ENCODE peak calls at places on chromosomes 4 and X, in six cellular contexts. One of them, this sample, is unnamed.

GRCh38 chrX:123629502-123629901 is 103.3 kb downstream of the THOC2 start:
- DNase-seq in tibial artery: no peak
- DNase-seq in fibroblast of lung: peak; percentile 1
- DNase-seq in SK-N-SH: no peak
- DNase-seq in ovary: no peak
- DNase-seq in upper lobe of right lung: no peak
- DNase-seq in this sample: no peak

GRCh38 chr4:48445704-48446103 is 37.4 kb upstream of the SLC10A4 start:
- DNase-seq in tibial artery: no peak
- DNase-seq in SK-N-SH: no peak
- DNase-seq in ovary: no peak
- DNase-seq in fibroblast of lung: peak; percentile 39
- DNase-seq in upper lobe of right lung: no peak
- DNase-seq in this sample: no peak

GRCh38 chr4:148152868-148153630 is 289.2 kb downstream of the NR3C2 start:
- DNase-seq in upper lobe of right lung: no peak
- DNase-seq in SK-N-SH: no peak
- DNase-seq in ovary: no peak
- DNase-seq in tibial artery: no peak
- DNase-seq in fibroblast of lung: no peak
- DNase-seq in this sample: no peak

GRCh38 chrX:155893513-155893912 is 12.4 kb downstream of the VAMP7 start:
- DNase-seq in upper lobe of right lung: no peak
- DNase-seq in SK-N-SH: no peak
- DNase-seq in tibial artery: no peak
- DNase-seq in ovary: no peak
- DNase-seq in fibroblast of lung: no peak
- DNase-seq in this sample: no peak

GRCh38 chr4:163702736-163703135 is 208.2 kb downstream of the TMA16 start:
- DNase-seq in fibroblast of lung: peak; percentile 83
- DNase-seq in SK-N-SH: no peak
- DNase-seq in upper lobe of right lung: no peak
- DNase-seq in ovary: no peak
- DNase-seq in tibial artery: no peak
- DNase-seq in this sample: no peak

GRCh38 chr4:40722576-40723161 is 27.1 kb upstream of the NSUN7 start:
- DNase-seq in fibroblast of lung: no peak
- DNase-seq in SK-N-SH: no peak
- DNase-seq in tibial artery: no peak
- DNase-seq in upper lobe of right lung: no peak
- DNase-seq in ovary: no peak
- DNase-seq in this sample: no peak

GRCh38 chr4:40594261-40595178 is 35.1 kb downstream of the RBM47 start:
- DNase-seq in upper lobe of right lung: no peak
- DNase-seq in fibroblast of lung: peak; percentile 53
- DNase-seq in ovary: no peak
- DNase-seq in tibial artery: no peak
- DNase-seq in SK-N-SH: no peak
- DNase-seq in this sample: no peak

GRCh38 chrX:39577976-39578962 is 519.5 kb downstream of the BCOR start:
- DNase-seq in tibial artery: peak; percentile 20
- DNase-seq in fibroblast of lung: peak; percentile 36
- DNase-seq in SK-N-SH: no peak
- DNase-seq in ovary: peak; percentile 40
- DNase-seq in upper lobe of right lung: no peak
- DNase-seq in this sample: no peak

GRCh38 chr4:88017516-88018302 is 10.3 kb downstream of the PKD2 start:
- DNase-seq in SK-N-SH: no peak
- DNase-seq in fibroblast of lung: peak; percentile 98
- DNase-seq in upper lobe of right lung: no peak
- DNase-seq in tibial artery: no peak
- DNase-seq in ovary: no peak
- DNase-seq in this sample: no peak

GRCh38 chr4:171846232-171846631 is 33.0 kb downstream of the GALNTL6 start:
- DNase-seq in ovary: no peak
- DNase-seq in fibroblast of lung: peak; percentile 0
- DNase-seq in upper lobe of right lung: no peak
- DNase-seq in SK-N-SH: peak; percentile 37
- DNase-seq in tibial artery: no peak
- DNase-seq in this sample: peak; percentile 84

GRCh38 chr4:113232194-113232593 is 182.7 kb downstream of the ANK2 start:
- DNase-seq in SK-N-SH: no peak
- DNase-seq in upper lobe of right lung: no peak
- DNase-seq in ovary: no peak
- DNase-seq in fibroblast of lung: no peak
- DNase-seq in tibial artery: no peak
- DNase-seq in this sample: no peak

GRCh38 chrX:130419263-130419662 is 17.5 kb downstream of the RBMX2 start:
- DNase-seq in ovary: no peak
- DNase-seq in fibroblast of lung: no peak
- DNase-seq in tibial artery: no peak
- DNase-seq in SK-N-SH: no peak
- DNase-seq in upper lobe of right lung: no peak
- DNase-seq in this sample: no peak

GRCh38 chr4:63618883-63619573 is 790.2 kb downstream of the TECRL start:
- DNase-seq in SK-N-SH: no peak
- DNase-seq in upper lobe of right lung: no peak
- DNase-seq in tibial artery: no peak
- DNase-seq in fibroblast of lung: no peak
- DNase-seq in ovary: no peak
- DNase-seq in this sample: no peak

GRCh38 chr4:101020956-101021355 is 326.4 kb downstream of the PPP3CA start:
- DNase-seq in fibroblast of lung: peak; percentile 35
- DNase-seq in upper lobe of right lung: no peak
- DNase-seq in SK-N-SH: no peak
- DNase-seq in ovary: no peak
- DNase-seq in tibial artery: no peak
- DNase-seq in this sample: no peak

GRCh38 chr4:27787195-27787594 is 926.6 kb downstream of the STIM2 start:
- DNase-seq in ovary: no peak
- DNase-seq in fibroblast of lung: no peak
- DNase-seq in SK-N-SH: no peak
- DNase-seq in tibial artery: no peak
- DNase-seq in upper lobe of right lung: no peak
- DNase-seq in this sample: no peak

GRCh38 chr4:123649644-123650356 is 253.2 kb downstream of the SPRY1 start:
- DNase-seq in tibial artery: no peak
- DNase-seq in SK-N-SH: no peak
- DNase-seq in fibroblast of lung: peak; percentile 75
- DNase-seq in upper lobe of right lung: no peak
- DNase-seq in ovary: no peak
- DNase-seq in this sample: no peak

GRCh38 chrX:49230500-49231232 is 2.5 kb downstream of the CACNA1F start:
- DNase-seq in ovary: no peak
- DNase-seq in tibial artery: peak; percentile 54
- DNase-seq in SK-N-SH: no peak
- DNase-seq in upper lobe of right lung: peak; percentile 94
- DNase-seq in fibroblast of lung: no peak
- DNase-seq in this sample: no peak

GRCh38 chr4:168241953-168242352 is 76.6 kb downstream of the DDX60 start:
- DNase-seq in ovary: no peak
- DNase-seq in fibroblast of lung: no peak
- DNase-seq in upper lobe of right lung: no peak
- DNase-seq in tibial artery: no peak
- DNase-seq in SK-N-SH: no peak
- DNase-seq in this sample: no peak

GRCh38 chr4:114272226-114272625 is 292.8 kb upstream of the ARSJ start:
- DNase-seq in SK-N-SH: no peak
- DNase-seq in tibial artery: no peak
- DNase-seq in ovary: no peak
- DNase-seq in upper lobe of right lung: no peak
- DNase-seq in fibroblast of lung: peak; percentile 98
- DNase-seq in this sample: no peak

GRCh38 chrX:119429471-119429870 is 30.3 kb downstream of the SLC25A43 start:
- DNase-seq in upper lobe of right lung: no peak
- DNase-seq in ovary: no peak
- DNase-seq in fibroblast of lung: no peak
- DNase-seq in tibial artery: no peak
- DNase-seq in SK-N-SH: no peak
- DNase-seq in this sample: no peak

GRCh38 chr4:3010577-3010976 is 47.2 kb downstream of the GRK4 start:
- DNase-seq in fibroblast of lung: no peak
- DNase-seq in upper lobe of right lung: no peak
- DNase-seq in SK-N-SH: no peak
- DNase-seq in ovary: no peak
- DNase-seq in tibial artery: no peak
- DNase-seq in this sample: no peak

GRCh38 chr4:107719211-107719926 is 665 bp downstream of the PAPSS1 start:
- DNase-seq in SK-N-SH: no peak
- DNase-seq in ovary: no peak
- DNase-seq in tibial artery: no peak
- DNase-seq in fibroblast of lung: peak; percentile 19
- DNase-seq in upper lobe of right lung: no peak
- DNase-seq in this sample: no peak

GRCh38 chr4:7207791-7208231 is 15.5 kb downstream of the SORCS2 start:
- DNase-seq in SK-N-SH: no peak
- DNase-seq in upper lobe of right lung: no peak
- DNase-seq in fibroblast of lung: no peak
- DNase-seq in tibial artery: no peak
- DNase-seq in ovary: peak; percentile 56
- DNase-seq in this sample: no peak
- H3K4me1 ChIP-seq in SK-N-SH: peaks cover 31% of the 10 kb centered on the region
- H3K4me1 ChIP-seq in upper lobe of right lung: peaks cover 18% of the 10 kb centered on the region
- H3K4me1 ChIP-seq in fibroblast of lung: peaks cover 15% of the 10 kb centered on the region
- H3K4me1 ChIP-seq in tibial artery: no peaks in the 10 kb centered on the region
- H3K4me1 ChIP-seq in ovary: peaks cover 14% of the 10 kb centered on the region
- H3K4me1 ChIP-seq in this sample: peaks cover 19% of the 10 kb centered on the region

GRCh38 chr4:109496875-109497274 is 63.2 kb upstream of the MCUB start:
- DNase-seq in tibial artery: no peak
- DNase-seq in upper lobe of right lung: no peak
- DNase-seq in fibroblast of lung: no peak
- DNase-seq in SK-N-SH: no peak
- DNase-seq in ovary: no peak
- DNase-seq in this sample: no peak

GRCh38 chr4:109497511-109497910 is 62.5 kb upstream of the MCUB start:
- DNase-seq in upper lobe of right lung: no peak
- DNase-seq in ovary: no peak
- DNase-seq in SK-N-SH: no peak
- DNase-seq in fibroblast of lung: no peak
- DNase-seq in tibial artery: no peak
- DNase-seq in this sample: no peak

GRCh38 chr4:109495514-109495913 is 61.9 kb downstream of the SEC24B start:
- DNase-seq in ovary: no peak
- DNase-seq in tibial artery: no peak
- DNase-seq in SK-N-SH: no peak
- DNase-seq in upper lobe of right lung: no peak
- DNase-seq in fibroblast of lung: no peak
- DNase-seq in this sample: peak; percentile 6

GRCh38 chr4:109499513-109499912 is 60.5 kb upstream of the MCUB start:
- DNase-seq in fibroblast of lung: no peak
- DNase-seq in tibial artery: no peak
- DNase-seq in SK-N-SH: no peak
- DNase-seq in upper lobe of right lung: no peak
- DNase-seq in ovary: no peak
- DNase-seq in this sample: no peak

DNA sequence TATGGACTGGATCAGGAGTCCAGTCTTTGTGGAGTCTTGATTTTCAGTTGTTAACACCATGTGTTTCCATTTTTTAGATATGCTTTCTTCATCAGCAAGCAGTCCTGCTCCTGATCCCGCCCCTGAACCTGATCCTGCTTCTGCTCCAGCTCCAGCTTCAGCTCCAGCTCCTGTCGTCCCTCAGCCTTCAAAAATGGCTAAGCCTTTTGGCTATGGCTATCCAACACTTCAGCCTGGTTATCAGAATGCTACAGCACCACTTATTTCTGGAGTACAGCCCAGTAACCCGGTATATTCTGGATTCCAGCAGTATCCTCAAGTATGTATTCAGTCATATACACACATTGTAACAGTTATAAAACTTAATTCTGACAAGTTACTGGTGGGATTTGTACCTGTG is 60.9 kb downstream of the SEC24B start:
- DNase-seq in SK-N-SH: no peak
- DNase-seq in fibroblast of lung: no peak
- DNase-seq in upper lobe of right lung: no peak
- DNase-seq in ovary: no peak
- DNase-seq in tibial artery: no peak
- DNase-seq in this sample: no peak
- H3K4me1 ChIP-seq in SK-N-SH: no peaks in the 10 kb centered on the region
- H3K4me1 ChIP-seq in fibroblast of lung: no peaks in the 10 kb centered on the region
- H3K4me1 ChIP-seq in upper lobe of right lung: no peaks in the 10 kb centered on the region
- H3K4me1 ChIP-seq in ovary: no peaks in the 10 kb centered on the region
- H3K4me1 ChIP-seq in tibial artery: no peaks in the 10 kb centered on the region
- H3K4me1 ChIP-seq in this sample: no peaks in the 10 kb centered on the region

GRCh38 chr4:64774626-64775025 is 365.4 kb upstream of the TECRL start:
- DNase-seq in fibroblast of lung: no peak
- DNase-seq in ovary: no peak
- DNase-seq in upper lobe of right lung: no peak
- DNase-seq in SK-N-SH: no peak
- DNase-seq in tibial artery: no peak
- DNase-seq in this sample: no peak
- H3K4me1 ChIP-seq in fibroblast of lung: no peaks in the 10 kb centered on the region
- H3K4me1 ChIP-seq in ovary: no peaks in the 10 kb centered on the region
- H3K4me1 ChIP-seq in upper lobe of right lung: no peaks in the 10 kb centered on the region
- H3K4me1 ChIP-seq in SK-N-SH: no peaks in the 10 kb centered on the region
- H3K4me1 ChIP-seq in tibial artery: no peaks in the 10 kb centered on the region
- H3K4me1 ChIP-seq in this sample: no peaks in the 10 kb centered on the region

GRCh38 chr4:94726524-94727123 is 31.1 kb upstream of the BMPR1B start:
- DNase-seq in tibial artery: no peak
- DNase-seq in ovary: no peak
- DNase-seq in upper lobe of right lung: no peak
- DNase-seq in SK-N-SH: no peak
- DNase-seq in fibroblast of lung: no peak
- DNase-seq in this sample: no peak

GRCh38 chr4:94721310-94721709 is 36.4 kb upstream of the BMPR1B start:
- DNase-seq in fibroblast of lung: no peak
- DNase-seq in SK-N-SH: no peak
- DNase-seq in ovary: no peak
- DNase-seq in upper lobe of right lung: no peak
- DNase-seq in tibial artery: no peak
- DNase-seq in this sample: no peak

GRCh38 chr4:94722748-94723147 is 35.0 kb upstream of the BMPR1B start:
- DNase-seq in SK-N-SH: no peak
- DNase-seq in tibial artery: no peak
- DNase-seq in fibroblast of lung: no peak
- DNase-seq in ovary: no peak
- DNase-seq in upper lobe of right lung: no peak
- DNase-seq in this sample: no peak

GRCh38 chr4:94722270-94722669 is 35.5 kb upstream of the BMPR1B start:
- DNase-seq in fibroblast of lung: no peak
- DNase-seq in tibial artery: no peak
- DNase-seq in ovary: no peak
- DNase-seq in upper lobe of right lung: no peak
- DNase-seq in SK-N-SH: no peak
- DNase-seq in this sample: no peak

GRCh38 chr4:94724016-94724415 is 33.7 kb upstream of the BMPR1B start:
- DNase-seq in upper lobe of right lung: no peak
- DNase-seq in tibial artery: no peak
- DNase-seq in SK-N-SH: no peak
- DNase-seq in ovary: no peak
- DNase-seq in fibroblast of lung: no peak
- DNase-seq in this sample: no peak
- H3K4me1 ChIP-seq in upper lobe of right lung: no peaks in the 10 kb centered on the region
- H3K4me1 ChIP-seq in tibial artery: no peaks in the 10 kb centered on the region
- H3K4me1 ChIP-seq in SK-N-SH: no peaks in the 10 kb centered on the region
- H3K4me1 ChIP-seq in ovary: no peaks in the 10 kb centered on the region
- H3K4me1 ChIP-seq in fibroblast of lung: no peaks in the 10 kb centered on the region
- H3K4me1 ChIP-seq in this sample: no peaks in the 10 kb centered on the region

This sample was measured in BE2C.